ENCODE peak calls at places on chromosomes 12 and 14, in nine cellular contexts. K, G, F, A, D, L, C, M and X are unnamed samples.

GRCh38 chr12:54286042-54286931 is 5.8 kb downstream of the HNRNPA1 start:
- DNase-seq in L (no peak), C (no peak), F (no peak), M (no peak), A (no peak), K (no peak), G (no peak), D (no peak), X (no peak)

GRCh38 chr14:49621114-49621881 is 699 bp downstream of the MGAT2 start:
- DNase-seq in L (peak; percentile 34), M (peak; percentile 76), G (peak; percentile 79), F (peak; percentile 91), A (peak; percentile 73), C (peak; percentile 89), D (peak; percentile 68), K (no peak), X (peak; percentile 86)

GRCh38 chr12:110266980-110267620 is 13.9 kb upstream of the ATP2A2 start:
- DNase-seq in C (no peak), L (no peak), M (peak; percentile 88), K (no peak), A (peak; percentile 72), G (no peak), D (peak; percentile 84), F (no peak), X (no peak)

GRCh38 chr12:103884316-103884715 is 43.3 kb upstream of the NT5DC3 start:
- DNase-seq in L (no peak), F (no peak), K (no peak), D (peak; percentile 76), M (peak; percentile 66), C (no peak), A (peak; percentile 73), G (peak; percentile 48), X (no peak)

GRCh38 chr14:99608591-99608990 is 4.6 kb upstream of the CCDC85C start:
- DNase-seq in C (no peak), F (no peak), A (no peak), D (no peak), G (no peak), L (no peak), M (no peak), K (no peak), X (no peak)

GRCh38 chr12:31659087-31659942 is at the start of gene ETFBKMT:
- DNase-seq in L (peak; percentile 65), D (peak; percentile 83), C (peak; percentile 91), G (peak; percentile 93), M (peak; percentile 92), F (peak; percentile 91), A (peak; percentile 89), K (peak; percentile 74), X (peak; percentile 92)

GRCh38 chr14:68062651-68063050 is 243.1 kb downstream of the RAD51B start:
- DNase-seq in D (no peak), C (no peak), K (no peak), L (no peak), A (no peak), F (no peak), G (no peak), M (no peak), X (no peak)

GRCh38 chr12:47078733-47079364 is 572 bp upstream of the PCED1B start:
- DNase-seq in D (peak; percentile 49), G (peak; percentile 30), A (peak; percentile 29), C (peak; percentile 47), F (no peak), K (no peak), L (no peak), M (peak; percentile 65), X (peak; percentile 20)

GRCh38 chr12:8697120-8697475 is 693 bp upstream of the RIMKLB start:
- DNase-seq in G (no peak), F (peak; percentile 59), M (peak; percentile 72), D (peak; percentile 29), K (no peak), A (peak; percentile 51), L (no peak), C (no peak), X (no peak)

GRCh38 chr14:73833530-73834257 is 17.9 kb upstream of the PTGR2 start:
- DNase-seq in L (no peak), C (peak; percentile 56), G (no peak), A (no peak), F (no peak), M (peak; percentile 78), D (peak; percentile 78), K (peak; percentile 73), X (peak; percentile 30)

GRCh38 chr12:53825246-53826081 is 73.7 kb upstream of the CISTR start:
- DNase-seq in C (no peak), M (peak; percentile 25), A (peak; percentile 36), D (no peak), K (no peak), F (no peak), L (no peak), G (no peak), X (no peak)

GRCh38 chr12:122355702-122356101 is 66.8 kb downstream of the CLIP1 start:
- DNase-seq in F (peak; percentile 75), M (no peak), G (peak; percentile 54), L (no peak), K (no peak), C (no peak), D (no peak), A (no peak), X (no peak)

GRCh38 chr14:91737619-91738018 is 5.7 kb upstream of the CATSPERB start:
- DNase-seq in L (no peak), C (no peak), M (no peak), D (no peak), K (no peak), G (no peak), F (no peak), A (no peak), X (no peak)

GRCh38 chr12:78209851-78210493 is 379.3 kb downstream of the NAV3 start:
- DNase-seq in M (peak; percentile 26), K (no peak), D (peak; percentile 91), A (peak; percentile 54), C (peak; percentile 48), F (no peak), G (peak; percentile 75), L (no peak), X (no peak)

GRCh38 chr12:25262696-25263095 is 12.0 kb upstream of the KRAS start:
- DNase-seq in C (no peak), L (no peak), A (no peak), G (no peak), K (no peak), F (no peak), D (no peak), M (no peak), X (no peak)

GRCh38 chr12:69024413-69024812 is 91.4 kb upstream of the CPM start:
- DNase-seq in G (no peak), M (peak; percentile 96), C (no peak), L (no peak), F (no peak), D (peak; percentile 83), A (peak; percentile 72), K (peak; percentile 98), X (peak; percentile 59)

GRCh38 chr14:72714094-72714493 is 179.8 kb downstream of the DPF3 start:
- DNase-seq in A (no peak), K (no peak), D (no peak), F (no peak), L (no peak), M (no peak), C (no peak), G (no peak), X (no peak)

GRCh38 chr14:41606249-41607118 is at the start of gene LRFN5:
- DNase-seq in D (peak; percentile 31), G (peak; percentile 76), L (no peak), F (peak; percentile 54), K (no peak), A (peak; percentile 19), C (peak; percentile 66), M (peak; percentile 79), X (peak; percentile 22)

GRCh38 chr12:96195845-96196451 is 1.8 kb downstream of the ELK3 start:
- DNase-seq in M (peak; percentile 81), G (peak; percentile 53), K (no peak), C (no peak), D (peak; percentile 60), L (no peak), F (no peak), A (peak; percentile 66), X (no peak)

GRCh38 chr14:103422981-103423600 is 37.9 kb downstream of the MARK3 start:
- DNase-seq in C (no peak), K (no peak), D (peak; percentile 66), F (no peak), G (no peak), L (no peak), A (peak; percentile 77), M (peak; percentile 64), X (no peak)